ENCODE peak calls at places on chromosomes 7 and 10, in ten cellular contexts. N, V, M, U, I, H, O, A, D and K are unnamed samples.

GRCh38 chr7:49611951-49612350 is 161.5 kb upstream of the VWC2 start:
- DNase-seq in N (no peak), V (no peak), M (no peak), U (no peak), I (no peak), H (no peak), O (no peak), A (no peak), D (no peak), K (no peak)

GRCh38 chr10:97640868-97641811 is 669 bp downstream of the PI4K2A start:
- DNase-seq in N (peak), V (no peak), M (no peak), U (peak), I (no peak), H (peak), O (no peak), A (peak), D (peak), K (peak)

GRCh38 chr7:106075937-106076336 is 36.2 kb downstream of the SYPL1 start:
- DNase-seq in N (no peak), V (no peak), M (no peak), U (no peak), I (no peak), H (no peak), O (no peak), A (no peak), D (no peak), K (no peak)

GRCh38 chr10:122310311-122311050 is 39.4 kb downstream of the BTBD16 start:
- DNase-seq in N (no peak), V (peak), M (no peak), U (no peak), I (no peak), H (no peak), O (no peak), A (no peak), D (no peak), K (no peak)

GRCh38 chr7:30466266-30466665 is 12.3 kb downstream of the NOD1 start:
- DNase-seq in N (peak), V (no peak), M (no peak), U (no peak), I (no peak), H (no peak), O (no peak), A (no peak), D (no peak), K (no peak)

GRCh38 chr7:42227523-42227922 is 9.5 kb downstream of the GLI3 start:
- DNase-seq in N (no peak), V (no peak), M (no peak), U (no peak), I (no peak), H (peak), O (no peak), A (no peak), D (no peak), K (no peak)

GRCh38 chr10:68154211-68154497 is 44.9 kb downstream of the MYPN start:
- DNase-seq in N (peak), V (no peak), M (no peak), U (no peak), I (no peak), H (no peak), O (no peak), A (peak), D (no peak), K (peak)

GRCh38 chr7:3955751-3956696 is 655.0 kb downstream of the SDK1 start:
- DNase-seq in N (no peak), V (no peak), M (no peak), U (no peak), I (no peak), H (no peak), O (peak), A (no peak), D (no peak), K (peak)

GRCh38 chr7:44265733-44266132 is 59.7 kb downstream of the CAMK2B start:
- DNase-seq in N (no peak), V (no peak), M (no peak), U (no peak), I (no peak), H (no peak), O (no peak), A (no peak), D (no peak), K (no peak)

GRCh38 chr10:69895759-69896158 is 94.1 kb downstream of the COL13A1 start:
- DNase-seq in N (peak), V (no peak), M (no peak), U (no peak), I (no peak), H (no peak), O (no peak), A (no peak), D (peak), K (peak)

GRCh38 chr7:3064077-3064476 is 20.4 kb upstream of the CARD11 start:
- DNase-seq in N (no peak), V (no peak), M (no peak), U (no peak), I (no peak), H (no peak), O (no peak), A (no peak), D (no peak), K (no peak)

GRCh38 chr7:66634816-66635215 is 6.1 kb downstream of the KCTD7 start:
- DNase-seq in N (peak), V (no peak), M (no peak), U (no peak), I (no peak), H (no peak), O (no peak), A (no peak), D (no peak), K (no peak)

GRCh38 chr10:1358147-1358546 is 302.0 kb downstream of the WDR37 start:
- DNase-seq in N (no peak), V (no peak), M (no peak), U (no peak), I (no peak), H (no peak), O (no peak), A (no peak), D (no peak), K (no peak)

GRCh38 chr7:30831227-30831626 is 60.0 kb downstream of the MINDY4 start:
- DNase-seq in N (no peak), V (no peak), M (no peak), U (no peak), I (no peak), H (no peak), O (no peak), A (no peak), D (no peak), K (no peak)

GRCh38 chr10:112024079-112024478 is 159.5 kb downstream of the GPAM start:
- DNase-seq in N (no peak), V (no peak), M (no peak), U (no peak), I (no peak), H (no peak), O (no peak), A (no peak), D (no peak), K (no peak)

GRCh38 chr7:46152671-46153070 is 231.6 kb upstream of the IGFBP3 start:
- DNase-seq in N (no peak), V (peak), M (no peak), U (no peak), I (no peak), H (no peak), O (no peak), A (no peak), D (no peak), K (peak)

GRCh38 chr7:131948434-131949053 is 392.1 kb upstream of the PODXL start:
- DNase-seq in N (peak), V (no peak), M (no peak), U (no peak), I (no peak), H (no peak), O (no peak), A (no peak), D (peak), K (peak)

GRCh38 chr10:119233821-119234220 is 26.4 kb downstream of the GRK5 start:
- DNase-seq in N (no peak), V (no peak), M (peak), U (no peak), I (no peak), H (no peak), O (no peak), A (no peak), D (no peak), K (no peak)

GRCh38 chr10:36048236-36048635 is 406.1 kb upstream of the FZD8 start:
- DNase-seq in N (peak), V (no peak), M (no peak), U (no peak), I (no peak), H (no peak), O (no peak), A (no peak), D (no peak), K (peak)

GRCh38 chr7:45107356-45107755 is 4.1 kb downstream of the TBRG4 start:
- DNase-seq in N (no peak), V (no peak), M (no peak), U (no peak), I (no peak), H (no peak), O (no peak), A (no peak), D (no peak), K (no peak)

GRCh38 chr10:43958964-43959363 is 310.3 kb upstream of the ZNF32 start:
- DNase-seq in N (no peak), V (no peak), M (no peak), U (no peak), I (no peak), H (no peak), O (no peak), A (no peak), D (no peak), K (no peak)

GRCh38 chr7:50491209-50491608 is 41.1 kb upstream of the FIGNL1 start:
- DNase-seq in N (no peak), V (no peak), M (no peak), U (no peak), I (no peak), H (no peak), O (no peak), A (no peak), D (no peak), K (no peak)

GRCh38 chr10:133276435-133277201 is at the start of gene ADAM8:
- DNase-seq in N (no peak), V (peak), M (no peak), U (peak), I (no peak), H (peak), O (peak), A (peak), D (no peak), K (peak)

GRCh38 chr10:8296090-8296741 is 241.7 kb downstream of the GATA3 start:
- DNase-seq in N (no peak), V (no peak), M (no peak), U (no peak), I (no peak), H (no peak), O (no peak), A (no peak), D (no peak), K (no peak)

GRCh38 chr10:122234416-122234815 is 36.7 kb upstream of the BTBD16 start:
- DNase-seq in N (no peak), V (no peak), M (peak), U (no peak), I (no peak), H (no peak), O (no peak), A (no peak), D (no peak), K (no peak)

GRCh38 chr10:97081621-97082235 is 104.0 kb downstream of the SLIT1 start:
- DNase-seq in N (peak), V (peak), M (no peak), U (peak), I (no peak), H (peak), O (peak), A (peak), D (no peak), K (peak)

GRCh38 chr10:91694170-91694794 is 61.4 kb upstream of the PPP1R3C start:
- DNase-seq in N (peak), V (peak), M (no peak), U (no peak), I (no peak), H (peak), O (no peak), A (no peak), D (no peak), K (peak)

GRCh38 chr10:132107211-132107946 is 41.6 kb downstream of the JAKMIP3 start:
- DNase-seq in N (no peak), V (no peak), M (no peak), U (no peak), I (no peak), H (no peak), O (no peak), A (no peak), D (no peak), K (no peak)

GRCh38 chr10:79155301-79156081 is 86.7 kb downstream of the ZMIZ1 start:
- DNase-seq in N (peak), V (no peak), M (no peak), U (no peak), I (no peak), H (no peak), O (no peak), A (peak), D (peak), K (peak)

GRCh38 chr10:71974489-71975011 is 10.4 kb downstream of the CHST3 start:
- DNase-seq in N (peak), V (peak), M (no peak), U (peak), I (no peak), H (no peak), O (peak), A (no peak), D (no peak), K (peak)

GRCh38 chr7:8365499-8366110 is 67.8 kb upstream of the NXPH1 start:
- DNase-seq in N (no peak), V (peak), M (no peak), U (no peak), I (peak), H (no peak), O (no peak), A (no peak), D (no peak), K (peak)

GRCh38 chr7:137169282-137169698 is 174.2 kb downstream of the PTN start:
- DNase-seq in N (peak), V (peak), M (peak), U (no peak), I (peak), H (no peak), O (no peak), A (peak), D (peak), K (peak)

GRCh38 chr10:30902621-30903396 is 128.9 kb downstream of the ZNF438 start:
- DNase-seq in N (no peak), V (no peak), M (no peak), U (no peak), I (no peak), H (no peak), O (no peak), A (no peak), D (no peak), K (no peak)

GRCh38 chr7:83072576-83073517 is 89.8 kb downstream of the PCLO start:
- DNase-seq in N (no peak), V (no peak), M (no peak), U (no peak), I (peak), H (no peak), O (no peak), A (no peak), D (no peak), K (peak)

GRCh38 chr7:135386181-135386580 is 123.7 kb downstream of the CNOT4 start:
- DNase-seq in N (peak), V (no peak), M (no peak), U (no peak), I (no peak), H (no peak), O (no peak), A (no peak), D (no peak), K (peak)

GRCh38 chr10:78023741-78024140 is 5.6 kb downstream of the POLR3A start:
- DNase-seq in N (no peak), V (no peak), M (no peak), U (no peak), I (no peak), H (no peak), O (no peak), A (no peak), D (no peak), K (no peak)